ENCODE peak calls at places on chromosomes 5 and 9, in four cellular contexts. X is H1, Z is IMR-90, T is H9. V is an unnamed sample.

GRCh38 chr9:83066771-83067170 is 3.8 kb upstream of the RASEF start:
- DNase-seq in X (no peak), T (no peak), Z (peak; percentile 89), V (no peak)

GRCh38 chr9:121563881-121564460 is 64.3 kb upstream of the GGTA1 start:
- DNase-seq in Z (no peak), X (no peak), T (no peak), V (no peak)

GRCh38 chr5:112691341-112691685 is 46.4 kb upstream of the APC start:
- DNase-seq in X (no peak), Z (no peak), T (no peak), V (no peak)

GRCh38 chr5:158639876-158640570 is 459.7 kb downstream of the EBF1 start:
- DNase-seq in X (no peak), T (no peak), Z (peak; percentile 1), V (no peak)

GRCh38 chr5:122498163-122498562 is 186.1 kb downstream of the SNCAIP start:
- DNase-seq in Z (peak; percentile 32), X (no peak), T (peak; percentile 76), V (peak; percentile 87)

GRCh38 chr5:137688248-137688840 is 47.5 kb downstream of the KLHL3 start:
- DNase-seq in Z (peak; percentile 11), T (no peak), X (no peak), V (no peak)

GRCh38 chr9:130211548-130212226 is 39.5 kb downstream of the NCS1 start:
- DNase-seq in Z (no peak), T (no peak), X (no peak), V (no peak)

GRCh38 chr5:1447772-1448361 is 2.6 kb upstream of the SLC6A3 start:
- DNase-seq in X (peak; percentile 20), T (no peak), Z (no peak), V (no peak)

GRCh38 chr5:78499485-78499884 is 139.1 kb downstream of the SCAMP1 start:
- DNase-seq in Z (no peak), X (peak; percentile 31), T (no peak), V (peak; percentile 97)

GRCh38 chr9:113950195-113951031 is 74.3 kb downstream of the ZNF618 start:
- DNase-seq in T (no peak), Z (no peak), X (peak; percentile 41), V (no peak)

GRCh38 chr9:131864531-131864930 is 124.7 kb upstream of the RAPGEF1 start:
- DNase-seq in Z (no peak), T (no peak), X (no peak), V (no peak)

GRCh38 chr9:134192311-134192950 is 28.1 kb upstream of the RNU6ATAC start:
- DNase-seq in T (no peak), Z (no peak), X (no peak), V (no peak)

GRCh38 chr9:127214421-127215265 is 49.9 kb upstream of the GARNL3 start:
- DNase-seq in T (peak; percentile 72), Z (peak; percentile 89), X (peak; percentile 75), V (peak; percentile 68)

GRCh38 chr9:2260401-2261306 is 245.5 kb downstream of the SMARCA2 start:
- DNase-seq in T (no peak), Z (peak; percentile 45), X (no peak), V (no peak)

GRCh38 chr9:33025572-33026347 is 687 bp downstream of the DNAJA1 start:
- DNase-seq in T (peak; percentile 81), Z (peak; percentile 32), X (peak; percentile 80), V (peak; percentile 84)

GRCh38 chr5:143657814-143658395 is 154.1 kb upstream of the HMHB1 start:
- DNase-seq in Z (no peak), X (no peak), T (no peak), V (no peak)

GRCh38 chr9:18396102-18396728 is 77.7 kb upstream of the ADAMTSL1 start:
- DNase-seq in X (no peak), T (no peak), Z (peak; percentile 18), V (peak; percentile 32)

GRCh38 chr5:61100425-61100824 is 61.8 kb downstream of the SMIM15 start:
- DNase-seq in Z (no peak), X (no peak), T (no peak), V (no peak)

GRCh38 chr5:124436294-124436693 is 310.1 kb downstream of the ZNF608 start:
- DNase-seq in Z (peak; percentile 75), X (no peak), T (no peak), V (no peak)

GRCh38 chr9:115200711-115201505 is 83.0 kb upstream of the TNC start:
- DNase-seq in X (no peak), Z (peak; percentile 16), T (no peak), V (no peak)

GRCh38 chr5:158272409-158272808 is 413.5 kb upstream of the CLINT1 start:
- DNase-seq in Z (no peak), T (no peak), X (no peak), V (no peak)

GRCh38 chr9:19663554-19663953 is 125.3 kb downstream of the SLC24A2 start:
- DNase-seq in T (no peak), X (no peak), Z (no peak), V (no peak)

GRCh38 chr5:58335518-58335917 is 124.4 kb downstream of the PLK2 start:
- DNase-seq in Z (peak; percentile 5), X (no peak), T (no peak), V (peak; percentile 30)

GRCh38 chr5:10842823-10843222 is 81.8 kb upstream of the DAP start:
- DNase-seq in Z (no peak), X (no peak), T (no peak), V (no peak)

GRCh38 chr5:10839916-10840599 is 79.0 kb upstream of the DAP start:
- DNase-seq in Z (no peak), T (no peak), X (no peak), V (no peak)

GRCh38 chr5:10836991-10837390 is 76.0 kb upstream of the DAP start:
- DNase-seq in Z (peak; percentile 83), X (no peak), T (no peak), V (no peak)

GRCh38 chr5:10838038-10838437 is 77.0 kb upstream of the DAP start:
- DNase-seq in X (no peak), Z (peak; percentile 47), T (no peak), V (no peak)

DNA sequence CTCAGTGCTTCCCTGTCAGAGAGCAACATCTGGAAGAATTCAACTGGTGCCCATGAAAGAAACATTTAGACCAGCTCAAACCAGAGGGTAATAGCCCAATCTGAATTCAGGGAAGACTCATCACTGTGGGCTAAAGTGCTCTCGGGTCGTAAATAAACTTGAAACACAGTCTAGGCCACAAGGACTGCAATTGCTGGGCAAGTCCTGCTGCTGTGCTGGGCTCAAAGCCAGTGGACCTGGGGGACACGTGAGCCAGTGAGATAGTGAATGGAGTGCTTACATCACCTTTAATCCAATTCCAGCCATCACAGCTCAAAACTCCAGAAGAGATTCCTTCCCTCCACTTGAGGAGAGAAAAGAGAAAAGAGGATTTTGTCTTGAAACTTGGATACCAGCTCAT is 78.1 kb upstream of the DAP start:
- DNase-seq in Z (no peak), T (no peak), X (no peak), V (no peak)
- H4K5ac ChIP-seq in Z (no peak overlapping the region), T (no peak overlapping the region), X (no peak overlapping the region), V (no peak overlapping the region)

GRCh38 chr9:16310288-16311145 is 560.0 kb downstream of the BNC2 start:
- DNase-seq in Z (no peak), T (peak; percentile 33), X (no peak), V (peak; percentile 16)

GRCh38 chr9:16308645-16309044 is 561.8 kb downstream of the BNC2 start:
- DNase-seq in Z (no peak), T (peak; percentile 7), X (no peak), V (no peak)

GRCh38 chr9:16307626-16308195 is 562.8 kb downstream of the BNC2 start:
- DNase-seq in Z (no peak), T (no peak), X (no peak), V (no peak)

GRCh38 chr9:16312116-16312515 is 558.4 kb downstream of the BNC2 start:
- DNase-seq in X (no peak), Z (no peak), T (peak; percentile 15), V (peak; percentile 39)

DNA sequence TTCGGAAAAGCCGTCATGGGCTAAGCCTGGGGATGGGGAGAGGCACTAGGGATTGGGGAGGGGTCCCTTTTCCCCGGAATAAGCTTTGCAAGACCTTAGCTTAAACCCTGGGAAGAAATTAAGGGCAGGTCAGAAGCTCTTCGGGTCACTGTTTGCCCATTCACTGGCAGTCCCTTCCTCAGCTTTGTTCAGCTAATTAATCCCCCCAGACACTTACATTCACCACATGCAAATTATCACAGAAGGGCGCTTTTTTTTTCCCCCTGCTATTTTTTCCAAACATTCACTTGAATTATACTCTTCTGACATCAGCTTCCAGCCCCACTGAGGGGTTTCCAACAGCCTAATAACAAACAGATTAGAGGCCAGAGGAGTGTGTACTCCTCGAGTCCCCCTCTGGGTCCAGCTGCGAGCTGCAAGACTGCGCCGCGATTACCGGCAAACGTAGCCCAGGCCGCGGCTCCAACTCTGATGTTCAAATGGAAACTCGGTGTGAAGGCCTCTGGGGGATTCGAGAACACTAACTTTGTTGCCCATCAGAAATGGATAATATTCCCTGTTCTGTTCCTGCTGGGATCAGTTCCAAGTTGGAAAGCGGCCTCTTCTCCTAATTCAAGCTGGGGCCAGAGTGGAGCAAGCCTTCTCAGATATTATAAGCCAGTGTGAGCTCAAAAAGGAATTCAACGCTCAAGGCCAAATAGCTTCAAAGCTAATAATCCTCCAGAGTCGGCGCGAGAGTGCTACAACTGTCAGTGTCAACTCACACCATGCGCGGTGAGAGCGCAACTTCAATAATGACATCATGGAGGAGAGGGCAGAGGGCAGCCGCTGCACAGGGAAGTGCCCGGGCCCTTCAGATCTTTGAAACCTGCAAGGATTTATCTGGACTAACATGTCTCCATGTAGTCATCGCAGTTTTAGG is 560.9 kb downstream of the BNC2 start:
- DNase-seq in T (peak; percentile 22), X (no peak), Z (peak; percentile 23), V (no peak)
- H2BK15ac ChIP-seq in T (no peak overlapping the region), X (no peak overlapping the region), Z (no peak overlapping the region), V (no peak overlapping the region)

DNA sequence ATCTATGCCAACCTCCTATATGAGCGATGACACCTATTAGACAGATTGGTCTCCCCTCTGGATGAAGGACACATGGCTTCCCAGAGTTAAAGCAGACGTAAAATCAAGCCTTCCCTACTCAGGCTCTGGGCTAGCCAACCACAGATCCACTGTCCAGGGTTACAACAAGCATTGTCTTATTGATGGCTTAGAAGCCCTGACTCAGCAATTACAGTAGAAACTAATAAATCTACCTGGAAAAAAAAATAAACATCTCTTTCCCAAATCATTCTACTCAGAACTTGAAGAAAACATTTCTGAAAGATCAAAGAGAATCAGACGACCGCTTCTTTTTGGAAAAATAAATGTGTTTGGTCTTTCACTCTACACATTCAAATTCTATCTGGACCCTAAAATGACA is 189.3 kb downstream of the GLIS3 start:
- DNase-seq in T (no peak), X (no peak), Z (no peak), V (no peak)
- H3K4me1 ChIP-seq in T (no peaks in the 10 kb centered on the region), X (no peaks in the 10 kb centered on the region), Z (peaks cover 16% of the 10 kb centered on the region), V (no peaks in the 10 kb centered on the region)

GRCh38 chr5:107124376-107124775 is 546.4 kb downstream of the EFNA5 start:
- DNase-seq in X (no peak), Z (no peak), T (no peak), V (no peak)

GRCh38 chr5:107123014-107123413 is 547.7 kb downstream of the EFNA5 start:
- DNase-seq in T (no peak), X (no peak), Z (no peak), V (peak; percentile 39)

GRCh38 chr5:107121793-107122519 is 548.8 kb downstream of the EFNA5 start:
- DNase-seq in Z (no peak), T (no peak), X (no peak), V (no peak)

GRCh38 chr5:107118184-107118902 is 552.4 kb downstream of the EFNA5 start:
- DNase-seq in Z (no peak), T (no peak), X (peak; percentile 46), V (peak; percentile 30)

DNA sequence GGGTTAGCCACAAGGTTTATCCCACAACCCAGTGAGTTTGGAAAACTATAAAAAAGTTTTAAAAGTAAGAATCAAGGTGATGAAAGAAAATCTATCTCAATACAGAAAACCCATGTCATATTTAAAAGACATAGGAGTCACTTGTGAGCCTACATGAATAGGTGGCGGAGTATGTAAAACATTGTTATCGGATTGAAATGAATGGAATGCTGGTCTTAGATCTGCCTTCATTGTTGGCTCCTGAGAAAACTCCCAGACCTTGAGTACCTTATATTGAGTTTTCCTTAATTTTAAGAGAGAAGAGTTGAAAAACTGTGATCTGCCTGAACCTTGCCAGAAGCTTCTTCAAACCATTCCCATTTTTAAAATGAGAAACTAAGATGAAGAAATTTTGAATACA is 551.1 kb downstream of the EFNA5 start:
- DNase-seq in Z (no peak), X (no peak), T (no peak), V (peak; percentile 71)
- H4K5ac ChIP-seq in Z (no peak overlapping the region), X (no peak overlapping the region), T (no peak overlapping the region), V (no peak overlapping the region)

V was measured in mesendoderm.